ENCODE peak calls at places on chromosomes 12 and 14, in four cellular contexts. H is dorsolateral prefrontal cortex, X is brain microvascular endothelial cell, D is cardiac muscle cell. S is an unnamed sample. For H3K27me3, the result is how much of the 10 kb centered on the place peaks cover.

GRCh38 chr14:103216399-103216798 is 93.1 kb downstream of the TNFAIP2 start:
- DNase-seq in H (no peak), X (no peak), D (no peak), S (no peak)

GRCh38 chr12:47941475-47942326 is 21.7 kb upstream of the TMEM106C start:
- DNase-seq in H (no peak), X (no peak), D (no peak), S (no peak)

GRCh38 chr14:100261621-100262020 is 22.7 kb downstream of the YY1 start:
- DNase-seq in H (no peak), X (no peak), D (no peak), S (no peak)

GRCh38 chr14:65229431-65230286 is 127.3 kb upstream of the MAX start:
- DNase-seq in H (peak), X (no peak), D (peak), S (no peak)

GRCh38 chr12:117053050-117053400 is 46.2 kb downstream of the TESC start:
- DNase-seq in H (no peak), X (no peak), D (no peak), S (no peak)

GRCh38 chr12:107264667-107265066 is 171.3 kb upstream of the CRY1 start:
- DNase-seq in H (no peak), X (no peak), D (no peak), S (no peak)

GRCh38 chr12:12704593-12705230 is 8.7 kb upstream of the GPR19 start:
- DNase-seq in H (no peak), X (peak), D (peak), S (no peak)

GRCh38 chr12:116060765-116061164 is 216.7 kb downstream of the MED13L start:
- DNase-seq in H (no peak), X (no peak), D (no peak), S (peak)

GRCh38 chr14:90513151-90514014 is 116.6 kb downstream of the CALM1 start:
- DNase-seq in H (peak), X (no peak), D (no peak), S (no peak)

GRCh38 chr12:5032821-5033220 is 10.9 kb upstream of the KCNA5 start:
- DNase-seq in H (no peak), X (no peak), D (no peak), S (no peak)

GRCh38 chr12:107400686-107401447 is 284.7 kb upstream of the PWP1 start:
- DNase-seq in H (no peak), X (peak), D (no peak), S (no peak)

GRCh38 chr12:56683-57346 is 9.8 kb upstream of the IQSEC3 start:
- DNase-seq in H (no peak), X (no peak), D (no peak), S (no peak)

GRCh38 chr12:57621497-57622292 is 10.5 kb downstream of the ARHGEF25 start:
- DNase-seq in H (peak), X (no peak), D (peak), S (peak)

GRCh38 chr14:71240866-71241520 is 333.7 kb downstream of the PCNX1 start:
- DNase-seq in H (no peak), X (no peak), D (no peak), S (no peak)

GRCh38 chr12:93982847-93983315 is 165.5 kb upstream of the PLXNC1 start:
- DNase-seq in H (no peak), X (peak), D (no peak), S (no peak)

GRCh38 chr12:96099986-96100385 is 64.6 kb upstream of the LTA4H start:
- DNase-seq in H (no peak), X (no peak), D (no peak), S (no peak)

GRCh38 chr14:102316048-102316745 is 3.3 kb upstream of the ZNF839 start:
- DNase-seq in H (no peak), X (peak), D (peak), S (peak)

GRCh38 chr12:56315256-56315625 is 547 bp downstream of the CNPY2 start:
- DNase-seq in H (peak), X (peak), D (no peak), S (no peak)

GRCh38 chr12:10365716-10366433 is 24.0 kb downstream of the KLRK1 start:
- DNase-seq in H (no peak), X (no peak), D (no peak), S (no peak)

GRCh38 chr14:73850940-73851339 is 691 bp upstream of the PTGR2 start:
- DNase-seq in H (no peak), X (no peak), D (no peak), S (no peak)

GRCh38 chr12:27382126-27382795 is 49.6 kb downstream of the BMAL2 start:
- DNase-seq in H (no peak), X (no peak), D (no peak), S (no peak)

GRCh38 chr12:132393245-132393795 is 63.9 kb upstream of the GALNT9 start:
- DNase-seq in H (peak), X (peak), D (no peak), S (no peak)

GRCh38 chr14:65019944-65020566 is 33.4 kb downstream of the FNTB start:
- DNase-seq in H (no peak), X (peak), D (peak), S (peak)

GRCh38 chr12:56220611-56221232 is 1.0 kb downstream of the RNF41 start:
- DNase-seq in H (no peak), X (no peak), D (no peak), S (no peak)

GRCh38 chr12:62787023-62787422 is 147.9 kb downstream of the PPM1H start:
- DNase-seq in H (no peak), X (no peak), D (no peak), S (no peak)

GRCh38 chr12:124573839-124574786 is 6.7 kb upstream of the NCOR2 start:
- DNase-seq in H (no peak), X (no peak), D (no peak), S (no peak)

GRCh38 chr12:132711169-132711843 is 664 bp downstream of the PGAM5 start:
- DNase-seq in H (no peak), X (no peak), D (peak), S (peak)

GRCh38 chr14:68526420-68527105 is 266.3 kb downstream of the ZFP36L1 start:
- DNase-seq in H (no peak), X (no peak), D (no peak), S (no peak)

GRCh38 chr14:103104654-103105511 is 10.4 kb downstream of the EXOC3L4 start:
- DNase-seq in H (peak), X (no peak), D (peak), S (peak)

GRCh38 chr12:75959506-75959905 is 72.1 kb downstream of the PHLDA1 start:
- DNase-seq in H (no peak), X (no peak), D (no peak), S (no peak)

GRCh38 chr14:104009297-104009696 is 67.0 kb upstream of the RD3L start:
- DNase-seq in H (no peak), X (peak), D (no peak), S (no peak)

DNA sequence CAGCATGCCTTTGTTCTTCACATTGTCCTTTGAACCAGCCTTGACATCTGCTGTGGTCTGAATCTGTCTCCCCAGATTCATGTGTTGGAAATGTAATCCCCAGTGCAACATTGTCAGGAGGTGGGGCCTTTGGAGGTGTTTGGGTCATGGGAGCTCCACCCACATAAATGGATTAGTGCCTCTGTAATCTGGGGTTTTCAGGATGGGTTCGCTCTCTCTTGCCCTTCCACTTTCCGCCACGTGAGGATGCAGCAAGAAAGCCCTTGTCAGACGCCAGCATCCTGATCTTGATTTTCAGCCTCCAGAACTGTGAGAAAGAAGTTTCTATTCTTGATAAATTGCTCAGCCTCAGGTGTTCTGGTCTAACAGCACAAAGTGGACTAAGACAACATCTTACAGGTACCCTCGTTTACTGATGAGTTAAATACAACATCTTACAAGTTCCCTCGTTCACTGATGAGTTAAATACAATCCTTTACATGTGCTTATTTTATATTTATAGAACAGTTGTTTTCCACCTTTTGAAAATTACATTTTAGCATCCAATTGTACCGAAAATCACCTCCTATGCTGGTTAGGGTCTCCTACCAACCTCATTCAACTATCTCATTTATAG is 54.4 kb upstream of the RIMBP2 start:
- DNase-seq in H (no peak), X (no peak), D (no peak), S (no peak)
- TF ChIP-seq CTCF in H (no peak), X (no peak), D (no peak), S (no peak)

DNA sequence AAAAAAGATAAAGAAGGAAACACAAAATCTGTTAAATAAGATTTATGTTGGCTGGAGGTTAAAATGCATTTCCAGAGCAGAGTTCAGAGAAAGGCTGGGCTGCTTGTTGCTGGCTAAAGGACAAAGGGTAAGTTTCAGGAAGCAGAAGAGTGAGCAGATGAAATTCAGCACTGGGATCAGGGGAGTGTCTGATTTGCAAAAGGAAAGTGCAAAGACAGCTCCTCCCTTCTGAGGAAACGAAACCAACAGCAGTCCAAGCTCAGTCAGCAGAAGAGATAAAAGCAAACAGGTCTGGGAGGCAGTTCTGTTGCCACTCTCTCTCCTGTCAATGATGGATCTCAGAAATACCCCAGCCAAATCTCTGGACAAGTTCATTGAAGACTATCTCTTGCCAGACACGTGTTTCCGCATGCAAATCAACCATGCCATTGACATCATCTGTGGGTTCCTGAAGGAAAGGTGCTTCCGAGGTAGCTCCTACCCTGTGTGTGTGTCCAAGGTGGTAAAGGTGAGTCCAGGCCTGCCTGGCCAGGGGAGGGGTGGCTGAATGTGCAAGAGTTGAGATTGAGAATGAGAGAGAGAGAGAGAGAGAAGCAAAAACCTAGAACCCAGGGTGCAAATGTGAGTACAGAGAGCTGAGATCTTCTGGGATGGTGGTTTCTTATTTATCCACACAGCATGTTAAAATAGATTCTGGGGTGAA is at the start of gene OAS1:
- DNase-seq in H (no peak), X (peak), D (peak), S (peak)
- H3K4me3 ChIP-seq in H (peak), X (peak), D (no peak), S (peak)

DNA sequence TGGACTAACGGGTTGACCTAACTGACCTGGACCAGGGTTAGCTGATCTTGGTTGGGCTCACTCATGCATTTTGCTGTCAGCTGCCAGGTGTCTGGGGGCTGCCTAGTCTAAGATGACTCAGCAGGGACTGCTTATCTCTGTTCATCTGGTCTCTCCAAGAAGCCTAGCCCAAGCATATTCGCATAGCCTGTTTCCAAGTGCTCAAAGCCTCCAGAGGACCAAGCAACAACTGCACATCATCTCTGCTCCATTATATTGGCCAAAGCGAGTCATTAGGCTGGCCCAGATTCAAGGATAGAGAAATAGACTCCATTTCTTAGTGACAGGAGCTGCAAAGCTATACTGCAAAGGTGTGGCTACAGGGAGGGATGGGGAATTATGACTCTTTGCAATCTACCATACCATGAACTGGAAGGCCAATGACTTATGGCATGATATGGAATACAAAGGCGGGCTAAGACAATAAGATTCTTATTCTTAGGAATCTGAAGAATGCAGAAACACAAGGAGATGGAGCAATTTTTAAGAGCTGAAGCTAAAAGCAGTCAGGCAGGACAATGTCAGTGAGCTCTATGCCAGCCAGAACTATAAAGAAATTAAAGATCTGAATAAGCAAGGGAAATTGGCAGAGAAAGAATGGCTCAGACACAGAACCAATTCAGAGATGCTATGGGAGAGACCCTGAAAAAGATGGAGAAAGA is 194.6 kb upstream of the FSCB start:
- DNase-seq in H (no peak), X (no peak), D (no peak), S (no peak)
- H3K27me3 ChIP-seq in H (under half), X (under half), D (under half), S (under half)

GRCh38 chr12:120584343-120585149 is 3.3 kb upstream of the POP5 start:
- DNase-seq in H (peak), X (no peak), D (peak), S (peak)
- TF ChIP-seq CTCF in H (peak), X (peak), D (peak), S (peak)

GRCh38 chr14:96501383-96501745 is 818 bp upstream of the PAPOLA start:
- DNase-seq in H (no peak), X (peak), D (no peak), S (no peak)
- H3K4me3 ChIP-seq in H (peak), X (peak), D (peak), S (peak)

GRCh38 chr12:114447799-114448617 is 42.1 kb upstream of the TBX5 start:
- DNase-seq in H (no peak), X (no peak), D (no peak), S (no peak)
- H3K27me3 ChIP-seq in H (under half), X (under half), D (half or more), S (under half)

S was measured in GM06990.